ENCODE peak calls at places on chromosome 20, in four cellular contexts. F, G, D and W are unnamed samples.

GRCh38 chr20:37516697-37517370 is 4.2 kb upstream of the NNAT start:
- DNase-seq in D (no peak), F (peak), G (no peak), W (no peak)

GRCh38 chr20:45465492-45466266 is 3.9 kb upstream of the WFDC2 start:
- DNase-seq in D (no peak), F (no peak), G (no peak), W (no peak)

GRCh38 chr20:8366303-8366923 is 234.3 kb downstream of the PLCB1 start:
- DNase-seq in F (no peak), D (no peak), G (no peak), W (no peak)

GRCh38 chr20:21053002-21053762 is 53.0 kb downstream of the LINC00237 start:
- DNase-seq in D (no peak), F (no peak), G (no peak), W (no peak)

GRCh38 chr20:35329435-35330139 is 37.4 kb upstream of the FAM83C start:
- DNase-seq in D (no peak), F (peak), G (no peak), W (no peak)

GRCh38 chr20:4112490-4113420 is 97.4 kb upstream of the RNF24 start:
- DNase-seq in D (no peak), G (no peak), F (no peak), W (no peak)

GRCh38 chr20:44217342-44218092 is 6.9 kb upstream of the OSER1 start:
- DNase-seq in G (peak), F (peak), D (peak), W (peak)

GRCh38 chr20:31788578-31788977 is 30.6 kb upstream of the MYLK2 start:
- DNase-seq in G (no peak), F (peak), D (no peak), W (no peak)

GRCh38 chr20:14142171-14142570 is 146.9 kb downstream of the MACROD2 start:
- DNase-seq in D (peak), G (no peak), F (peak), W (no peak)

GRCh38 chr20:50891138-50891537 is 40.1 kb downstream of the ADNP start:
- DNase-seq in F (no peak), D (no peak), G (no peak), W (no peak)

GRCh38 chr20:63005862-63006564 is 751 bp downstream of the BHLHE23 start:
- DNase-seq in F (peak), D (no peak), G (no peak), W (no peak)

DNA sequence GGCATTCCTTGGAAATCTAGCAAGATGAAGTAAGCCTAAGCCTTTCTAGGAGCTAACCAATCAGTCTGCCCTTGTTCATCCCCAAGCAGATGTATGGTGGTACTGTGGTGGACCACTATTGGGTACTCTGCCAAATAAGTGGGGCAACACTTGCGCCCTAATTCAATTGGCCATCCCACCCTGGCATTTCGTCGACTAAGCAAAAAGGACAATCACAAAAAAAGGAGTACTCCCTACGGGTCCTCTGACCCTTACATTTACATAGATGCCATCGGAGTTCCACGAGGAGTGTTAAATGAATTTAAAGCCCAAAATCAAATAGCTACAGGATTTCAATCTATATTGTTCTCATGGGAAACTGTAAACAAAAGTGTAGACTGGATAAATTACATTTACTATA is 19.5 kb downstream of the CHD6 start:
- DNase-seq in F (no peak), G (no peak), D (no peak), W (no peak)
- TF ChIP-seq CTCF in F (no peak), G (no peak), D (no peak), W (no peak)

GRCh38 chr20:56626367-56627121 is 2.6 kb upstream of the TFAP2C start:
- DNase-seq in F (peak), D (no peak), G (no peak), W (no peak)
- TF ChIP-seq CTCF in F (peak), D (peak), G (peak), W (no peak)

GRCh38 chr20:53594068-53595017 is 704 bp upstream of the ZNF217 start:
- DNase-seq in D (peak), F (peak), G (peak), W (peak)
- TF ChIP-seq CTCF in D (peak), F (peak), G (no peak), W (no peak)

GRCh38 chr20:10076126-10077080 is 41.6 kb downstream of the ANKEF1 start:
- DNase-seq in F (no peak), G (no peak), D (no peak), W (no peak)

GRCh38 chr20:10075606-10076005 is 40.8 kb downstream of the ANKEF1 start:
- DNase-seq in D (no peak), G (no peak), F (peak), W (no peak)

GRCh38 chr20:10078403-10078802 is 43.6 kb downstream of the ANKEF1 start:
- DNase-seq in F (no peak), G (no peak), D (no peak), W (no peak)

GRCh38 chr20:10077886-10078285 is 43.1 kb downstream of the ANKEF1 start:
- DNase-seq in G (no peak), F (no peak), D (no peak), W (no peak)

GRCh38 chr20:10077081-10077471 is 42.3 kb downstream of the ANKEF1 start:
- DNase-seq in G (no peak), F (no peak), D (no peak), W (no peak)
- TF ChIP-seq CTCF in G (peak), F (peak), D (peak), W (no peak)

GRCh38 chr20:1800777-1801176 is 94.4 kb upstream of the SIRPA start:
- DNase-seq in F (no peak), D (no peak), G (no peak), W (no peak)
- TF ChIP-seq CTCF in F (peak), D (peak), G (peak), W (no peak)

GRCh38 chr20:54208492-54209044 is 681 bp downstream of the PFDN4 start:
- DNase-seq in G (no peak), D (no peak), F (no peak), W (no peak)
- TF ChIP-seq CTCF in G (no peak), D (no peak), F (no peak), W (no peak)

GRCh38 chr20:49785149-49785850 is 27.3 kb upstream of the SLC9A8 start:
- DNase-seq in G (no peak), D (no peak), F (no peak), W (no peak)

GRCh38 chr20:49786226-49786625 is 26.4 kb upstream of the SLC9A8 start:
- DNase-seq in D (no peak), G (no peak), F (no peak), W (no peak)

GRCh38 chr20:49787371-49788357 is 25.0 kb upstream of the SLC9A8 start:
- DNase-seq in F (no peak), D (no peak), G (no peak), W (no peak)

GRCh38 chr20:49785851-49786174 is 26.8 kb upstream of the SLC9A8 start:
- DNase-seq in D (no peak), G (no peak), F (no peak), W (peak)

DNA sequence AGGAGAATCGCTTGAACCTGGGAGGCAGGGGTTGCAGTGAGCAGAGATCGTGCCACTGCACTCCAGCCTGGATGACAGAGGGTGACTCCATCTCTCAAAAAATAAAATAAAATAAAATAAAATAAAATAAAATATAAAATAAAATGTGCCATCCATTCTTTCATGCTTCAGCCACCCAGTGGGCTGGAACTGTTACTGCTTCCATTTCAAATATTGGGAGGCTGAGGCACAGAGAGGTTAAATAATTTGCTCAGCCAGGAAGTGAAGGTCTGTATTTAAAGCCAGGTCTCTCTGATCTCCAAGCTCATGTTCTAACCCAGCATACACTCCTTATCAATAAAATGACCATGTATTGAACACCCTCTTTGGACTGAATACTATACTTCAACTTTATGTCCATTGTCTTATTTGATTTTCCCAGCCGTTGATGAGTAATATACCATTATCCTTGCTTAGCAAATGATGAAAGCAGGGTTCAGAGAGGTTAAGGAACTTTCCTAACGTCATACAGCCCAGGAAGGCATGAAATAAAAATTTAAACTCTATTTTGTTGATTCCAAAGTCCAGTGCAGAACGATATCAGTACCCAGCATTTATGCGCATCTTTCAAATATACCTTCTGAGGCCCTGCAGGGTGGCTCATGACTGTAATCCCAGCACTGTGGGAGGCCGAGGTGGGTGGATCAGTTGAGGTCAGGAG is 25.8 kb upstream of the SLC9A8 start:
- DNase-seq in D (no peak), F (no peak), G (no peak), W (no peak)
- TF ChIP-seq CTCF in D (peak), F (peak), G (peak), W (no peak)

DNA sequence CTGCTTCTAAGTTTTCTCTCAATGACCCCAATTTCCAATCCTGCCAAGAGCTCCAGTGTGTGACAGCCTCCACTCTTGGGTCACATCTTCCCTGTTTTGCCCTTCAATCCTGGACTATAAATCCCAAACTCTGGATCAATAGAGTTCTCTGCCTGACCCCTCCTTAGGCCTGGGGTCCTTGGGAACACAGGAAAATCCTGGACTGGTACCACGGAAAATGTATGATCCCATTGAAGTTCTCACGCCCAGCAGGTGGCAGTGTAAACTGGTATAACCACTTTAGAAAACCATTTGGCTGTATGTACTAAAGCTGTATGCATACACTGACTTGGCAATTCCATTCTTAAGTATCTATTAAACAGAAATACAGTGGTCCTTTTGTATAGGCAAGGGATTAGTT is 98.0 kb downstream of the SNAP25 start:
- DNase-seq in G (no peak), D (no peak), F (no peak), W (no peak)
- TF ChIP-seq CTCF in G (no peak), D (peak), F (peak), W (no peak)

GRCh38 chr20:278181-278580 is 12.4 kb downstream of the C20orf96 start:
- DNase-seq in F (no peak), G (no peak), D (no peak), W (no peak)

GRCh38 chr20:275791-276190 is 14.8 kb downstream of the C20orf96 start:
- DNase-seq in G (no peak), D (no peak), F (no peak), W (no peak)

GRCh38 chr20:276620-277495 is 13.7 kb downstream of the C20orf96 start:
- DNase-seq in G (no peak), D (no peak), F (no peak), W (no peak)

GRCh38 chr20:277496-277781 is 13.1 kb downstream of the C20orf96 start:
- DNase-seq in F (no peak), G (no peak), D (no peak), W (no peak)

GRCh38 chr20:278607-279571 is 11.7 kb downstream of the C20orf96 start:
- DNase-seq in F (peak), G (no peak), D (no peak), W (no peak)
- TF ChIP-seq CTCF in F (no peak), G (no peak), D (no peak), W (no peak)

GRCh38 chr20:13031751-13032150 is 23.0 kb downstream of the SPTLC3 start:
- DNase-seq in G (no peak), D (no peak), F (no peak), W (no peak)
- TF ChIP-seq CTCF in G (no peak), D (no peak), F (no peak), W (no peak)